ENCODE peak calls at places on chromosomes 6 and 20, in six cellular contexts. E, N, Z, D, F and V are unnamed samples.

GRCh38 chr20:41131594-41132387 is 5.6 kb upstream of the PLCG1 start:
- DNase-seq in N (no peak), D (no peak), Z (no peak), F (no peak), E (no peak), V (no peak)

GRCh38 chr6:112298816-112299281 is 44.5 kb upstream of the LAMA4 start:
- DNase-seq in N (no peak), Z (no peak), F (no peak), D (no peak), E (no peak), V (no peak)

GRCh38 chr6:50791900-50792508 is 26.7 kb upstream of the TFAP2B start:
- DNase-seq in N (no peak), F (no peak), E (no peak), D (peak; percentile 46), Z (no peak), V (no peak)

GRCh38 chr6:166050559-166050958 is 117.1 kb downstream of the TBXT start:
- DNase-seq in Z (no peak), N (no peak), E (no peak), F (no peak), D (no peak), V (no peak)

GRCh38 chr6:55636406-55637102 is 57.6 kb upstream of the HMGCLL1 start:
- DNase-seq in D (no peak), F (no peak), Z (no peak), E (no peak), N (no peak), V (no peak)

GRCh38 chr20:878511-879307 is 37.4 kb downstream of the ANGPT4 start:
- DNase-seq in F (no peak), D (no peak), N (no peak), Z (peak; percentile 33), E (peak; percentile 61), V (peak; percentile 18)

GRCh38 chr6:116419069-116419468 is 42.1 kb upstream of the CALHM6 start:
- DNase-seq in E (no peak), D (no peak), F (no peak), N (no peak), Z (no peak), V (no peak)

GRCh38 chr20:19659468-19659867 is 98.6 kb upstream of the RIN2 start:
- DNase-seq in D (no peak), Z (no peak), E (no peak), F (no peak), N (no peak), V (no peak)

GRCh38 chr20:60765821-60766403 is 486.1 kb upstream of the CDH4 start:
- DNase-seq in F (no peak), N (no peak), D (no peak), E (no peak), Z (no peak), V (no peak)

GRCh38 chr6:15400572-15401004 is 154.7 kb downstream of the JARID2 start:
- DNase-seq in D (no peak), F (peak; percentile 29), Z (peak; percentile 78), E (no peak), N (no peak), V (peak; percentile 85)

GRCh38 chr20:48329676-48330644 is 497.8 kb downstream of the PREX1 start:
- DNase-seq in D (peak; percentile 5), F (no peak), N (no peak), E (no peak), Z (no peak), V (no peak)

GRCh38 chr6:90008189-90008907 is 114.1 kb downstream of the GJA10 start:
- DNase-seq in E (no peak), Z (no peak), F (no peak), D (no peak), N (no peak), V (no peak)